ENCODE peak calls at places on chromosomes 13 and 19, in ten cellular contexts. One of them, this sample, is unnamed.

GRCh38 chr13:97018029-97018819 is 23.9 kb upstream of the OXGR1 start:
- DNase-seq in IMR-90: peak
- DNase-seq in MM.1S: peak
- DNase-seq in left ventricle myocardium inferior: no peak
- DNase-seq in lower lobe of right lung: no peak
- DNase-seq in astrocyte: peak
- DNase-seq in heart left ventricle: peak
- DNase-seq in heart right ventricle: no peak
- DNase-seq in CD4-positive, alpha-beta T cell: peak
- DNase-seq in AG04450: peak
- DNase-seq in this sample: no peak

GRCh38 chr19:42225718-42226292 is 5.7 kb downstream of the ZNF526 start:
- DNase-seq in IMR-90: no peak
- DNase-seq in MM.1S: no peak
- DNase-seq in left ventricle myocardium inferior: no peak
- DNase-seq in lower lobe of right lung: no peak
- DNase-seq in astrocyte: no peak
- DNase-seq in heart left ventricle: no peak
- DNase-seq in heart right ventricle: no peak
- DNase-seq in CD4-positive, alpha-beta T cell: no peak
- DNase-seq in AG04450: no peak
- DNase-seq in this sample: no peak

GRCh38 chr19:13744179-13744578 is 20.1 kb upstream of the MRI1 start:
- DNase-seq in IMR-90: no peak
- DNase-seq in MM.1S: no peak
- DNase-seq in left ventricle myocardium inferior: no peak
- DNase-seq in lower lobe of right lung: no peak
- DNase-seq in astrocyte: no peak
- DNase-seq in heart left ventricle: no peak
- DNase-seq in heart right ventricle: no peak
- DNase-seq in CD4-positive, alpha-beta T cell: no peak
- DNase-seq in AG04450: no peak
- DNase-seq in this sample: no peak

GRCh38 chr19:31838163-31838798 is 489.0 kb upstream of the TSHZ3 start:
- DNase-seq in IMR-90: no peak
- DNase-seq in MM.1S: no peak
- DNase-seq in left ventricle myocardium inferior: no peak
- DNase-seq in lower lobe of right lung: no peak
- DNase-seq in astrocyte: peak
- DNase-seq in heart left ventricle: no peak
- DNase-seq in heart right ventricle: no peak
- DNase-seq in CD4-positive, alpha-beta T cell: no peak
- DNase-seq in AG04450: no peak
- DNase-seq in this sample: no peak

GRCh38 chr19:18995804-18996241 is 37.5 kb downstream of the SUGP2 start:
- DNase-seq in IMR-90: peak
- DNase-seq in MM.1S: peak
- DNase-seq in left ventricle myocardium inferior: peak
- DNase-seq in lower lobe of right lung: peak
- DNase-seq in astrocyte: peak
- DNase-seq in heart left ventricle: peak
- DNase-seq in heart right ventricle: peak
- DNase-seq in CD4-positive, alpha-beta T cell: no peak
- DNase-seq in AG04450: peak
- DNase-seq in this sample: peak

GRCh38 chr13:65913173-65913572 is 1317.0 kb downstream of the PCDH9 start:
- DNase-seq in IMR-90: peak
- DNase-seq in MM.1S: no peak
- DNase-seq in left ventricle myocardium inferior: no peak
- DNase-seq in lower lobe of right lung: no peak
- DNase-seq in astrocyte: peak
- DNase-seq in heart left ventricle: no peak
- DNase-seq in heart right ventricle: no peak
- DNase-seq in CD4-positive, alpha-beta T cell: no peak
- DNase-seq in AG04450: peak
- DNase-seq in this sample: no peak

GRCh38 chr19:734716-735115 is 16.2 kb upstream of the MISP start:
- DNase-seq in IMR-90: no peak
- DNase-seq in MM.1S: no peak
- DNase-seq in left ventricle myocardium inferior: no peak
- DNase-seq in lower lobe of right lung: no peak
- DNase-seq in astrocyte: no peak
- DNase-seq in heart left ventricle: no peak
- DNase-seq in heart right ventricle: no peak
- DNase-seq in CD4-positive, alpha-beta T cell: no peak
- DNase-seq in AG04450: no peak
- DNase-seq in this sample: no peak

GRCh38 chr13:61255035-61255796 is 160.4 kb downstream of the PCDH20 start:
- DNase-seq in IMR-90: no peak
- DNase-seq in MM.1S: no peak
- DNase-seq in left ventricle myocardium inferior: no peak
- DNase-seq in lower lobe of right lung: no peak
- DNase-seq in astrocyte: no peak
- DNase-seq in heart left ventricle: no peak
- DNase-seq in heart right ventricle: no peak
- DNase-seq in CD4-positive, alpha-beta T cell: no peak
- DNase-seq in AG04450: no peak
- DNase-seq in this sample: no peak

GRCh38 chr13:97878421-97879375 is 74.8 kb upstream of the IPO5 start:
- DNase-seq in IMR-90: peak
- DNase-seq in MM.1S: no peak
- DNase-seq in left ventricle myocardium inferior: no peak
- DNase-seq in lower lobe of right lung: no peak
- DNase-seq in astrocyte: peak
- DNase-seq in heart left ventricle: no peak
- DNase-seq in heart right ventricle: no peak
- DNase-seq in CD4-positive, alpha-beta T cell: no peak
- DNase-seq in AG04450: no peak
- DNase-seq in this sample: no peak

GRCh38 chr19:11982526-11982925 is 17.7 kb downstream of the ZNF763 start:
- DNase-seq in IMR-90: no peak
- DNase-seq in MM.1S: no peak
- DNase-seq in left ventricle myocardium inferior: no peak
- DNase-seq in lower lobe of right lung: no peak
- DNase-seq in astrocyte: no peak
- DNase-seq in heart left ventricle: no peak
- DNase-seq in heart right ventricle: no peak
- DNase-seq in CD4-positive, alpha-beta T cell: no peak
- DNase-seq in AG04450: no peak
- DNase-seq in this sample: no peak

DNA sequence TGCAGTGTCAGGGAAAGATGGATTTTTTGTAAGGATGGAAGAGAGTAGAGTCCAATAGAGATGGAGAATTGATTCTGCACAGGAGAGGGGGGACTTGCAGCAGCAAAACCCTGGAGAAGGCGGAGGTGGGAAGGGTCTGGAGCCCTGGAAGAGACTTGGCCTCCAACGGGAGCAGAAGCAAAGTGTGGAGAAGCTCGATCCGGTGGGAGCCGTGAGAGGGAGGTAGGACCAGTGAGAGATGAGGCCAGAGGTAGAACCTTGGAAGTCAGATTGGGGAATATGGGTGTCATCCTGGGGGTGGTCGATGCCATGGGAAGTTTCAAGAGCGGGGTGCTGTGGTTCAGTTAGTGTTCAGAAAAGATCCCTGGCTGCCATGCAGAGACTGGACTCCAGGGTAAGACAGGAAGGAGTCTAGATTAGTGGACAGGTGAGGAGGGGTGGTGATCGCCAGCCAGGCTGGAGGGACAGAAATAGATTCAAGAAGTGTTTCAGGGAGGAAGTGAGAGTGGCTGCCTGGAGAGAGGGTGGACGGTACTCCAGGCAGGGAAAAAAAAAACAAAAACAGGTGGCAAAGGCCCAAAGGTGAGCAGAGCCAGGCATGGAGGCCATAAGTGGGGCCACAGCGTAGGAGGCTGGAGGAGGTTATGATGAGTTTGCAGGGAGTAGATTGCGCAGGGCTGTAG is 2.6 kb downstream of the PPP5C start:
- DNase-seq in IMR-90: no peak
- DNase-seq in MM.1S: peak
- DNase-seq in left ventricle myocardium inferior: no peak
- DNase-seq in lower lobe of right lung: peak
- DNase-seq in astrocyte: no peak
- DNase-seq in heart left ventricle: no peak
- DNase-seq in heart right ventricle: no peak
- DNase-seq in CD4-positive, alpha-beta T cell: no peak
- DNase-seq in AG04450: no peak
- DNase-seq in this sample: no peak
- H3K27ac ChIP-seq in IMR-90: no peak
- H3K27ac ChIP-seq in MM.1S: peak
- H3K27ac ChIP-seq in left ventricle myocardium inferior: peak
- H3K27ac ChIP-seq in lower lobe of right lung: peak
- H3K27ac ChIP-seq in astrocyte: no peak
- H3K27ac ChIP-seq in heart left ventricle: peak
- H3K27ac ChIP-seq in heart right ventricle: peak
- H3K27ac ChIP-seq in CD4-positive, alpha-beta T cell: peak
- H3K27ac ChIP-seq in AG04450: no peak
- H3K27ac ChIP-seq in this sample: no peak

GRCh38 chr13:36275190-36276002 is 22.2 kb downstream of the CCDC169 start:
- DNase-seq in IMR-90: peak
- DNase-seq in MM.1S: peak
- DNase-seq in left ventricle myocardium inferior: no peak
- DNase-seq in lower lobe of right lung: no peak
- DNase-seq in astrocyte: peak
- DNase-seq in heart left ventricle: no peak
- DNase-seq in heart right ventricle: no peak
- DNase-seq in CD4-positive, alpha-beta T cell: no peak
- DNase-seq in AG04450: peak
- DNase-seq in this sample: no peak
- TF ChIP-seq CTCF in IMR-90: peak
- TF ChIP-seq CTCF in MM.1S: peak
- TF ChIP-seq CTCF in left ventricle myocardium inferior: peak
- TF ChIP-seq CTCF in lower lobe of right lung: peak
- TF ChIP-seq CTCF in astrocyte: peak
- TF ChIP-seq CTCF in heart left ventricle: peak
- TF ChIP-seq CTCF in heart right ventricle: peak
- TF ChIP-seq CTCF in CD4-positive, alpha-beta T cell: peak
- TF ChIP-seq CTCF in AG04450: peak
- TF ChIP-seq CTCF in this sample: peak

DNA sequence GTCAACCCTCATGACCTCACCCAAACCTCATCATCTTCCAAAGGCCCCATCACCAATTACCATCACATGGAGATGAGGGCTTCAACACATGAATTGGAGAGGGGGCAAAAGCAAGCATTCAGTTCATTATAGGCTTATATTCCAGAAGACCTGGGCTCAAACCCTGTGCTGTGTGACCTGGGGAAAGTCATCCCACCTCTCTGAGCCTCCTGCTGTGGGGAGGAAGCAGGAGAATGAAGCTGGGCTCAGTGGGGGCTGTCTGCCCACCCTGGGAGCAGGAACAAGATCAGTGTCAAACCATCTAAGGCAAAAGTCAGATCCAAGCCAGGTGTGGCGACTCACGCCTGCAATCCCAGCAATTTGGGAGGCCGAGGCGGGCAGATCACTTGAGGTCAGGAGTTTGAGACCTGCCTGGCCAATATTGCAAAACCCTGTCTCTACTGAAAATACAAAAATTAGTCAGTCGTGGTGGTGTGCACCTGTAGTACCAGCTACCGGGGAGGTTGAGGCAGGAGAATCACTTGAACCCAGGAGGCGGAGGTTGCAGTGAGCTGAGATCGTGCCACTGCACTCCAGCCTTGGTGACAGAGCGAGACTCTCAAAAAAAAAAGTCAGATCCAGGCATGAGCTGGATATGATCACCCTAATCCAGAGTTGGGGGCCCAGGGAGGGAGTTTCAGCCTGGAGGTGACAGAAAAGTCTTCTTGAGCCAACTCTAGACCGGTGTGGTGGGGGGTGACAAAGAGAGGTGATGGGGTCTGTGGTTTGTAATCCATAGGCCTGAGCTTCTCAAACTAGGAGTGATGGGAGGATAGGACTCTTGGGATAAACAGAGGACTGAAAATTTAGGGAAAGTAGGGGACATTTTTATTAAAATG is 1.6 kb upstream of the TPM4 start:
- DNase-seq in IMR-90: no peak
- DNase-seq in MM.1S: no peak
- DNase-seq in left ventricle myocardium inferior: no peak
- DNase-seq in lower lobe of right lung: peak
- DNase-seq in astrocyte: no peak
- DNase-seq in heart left ventricle: no peak
- DNase-seq in heart right ventricle: no peak
- DNase-seq in CD4-positive, alpha-beta T cell: no peak
- DNase-seq in AG04450: no peak
- DNase-seq in this sample: no peak
- H3K27ac ChIP-seq in IMR-90: peak
- H3K27ac ChIP-seq in MM.1S: no peak
- H3K27ac ChIP-seq in left ventricle myocardium inferior: peak
- H3K27ac ChIP-seq in lower lobe of right lung: peak
- H3K27ac ChIP-seq in astrocyte: no peak
- H3K27ac ChIP-seq in heart left ventricle: no peak
- H3K27ac ChIP-seq in heart right ventricle: peak
- H3K27ac ChIP-seq in CD4-positive, alpha-beta T cell: peak
- H3K27ac ChIP-seq in AG04450: peak
- H3K27ac ChIP-seq in this sample: peak

GRCh38 chr13:79628463-79628862 is 147.5 kb downstream of the NDFIP2 start:
- DNase-seq in IMR-90: no peak
- DNase-seq in MM.1S: no peak
- DNase-seq in left ventricle myocardium inferior: no peak
- DNase-seq in lower lobe of right lung: no peak
- DNase-seq in astrocyte: no peak
- DNase-seq in heart left ventricle: no peak
- DNase-seq in heart right ventricle: no peak
- DNase-seq in CD4-positive, alpha-beta T cell: no peak
- DNase-seq in AG04450: no peak
- DNase-seq in this sample: no peak

GRCh38 chr13:79626924-79627323 is 146.0 kb downstream of the NDFIP2 start:
- DNase-seq in IMR-90: no peak
- DNase-seq in MM.1S: no peak
- DNase-seq in left ventricle myocardium inferior: no peak
- DNase-seq in lower lobe of right lung: no peak
- DNase-seq in astrocyte: peak
- DNase-seq in heart left ventricle: no peak
- DNase-seq in heart right ventricle: no peak
- DNase-seq in CD4-positive, alpha-beta T cell: no peak
- DNase-seq in AG04450: no peak
- DNase-seq in this sample: no peak

GRCh38 chr13:79637086-79637763 is 156.3 kb downstream of the NDFIP2 start:
- DNase-seq in IMR-90: no peak
- DNase-seq in MM.1S: no peak
- DNase-seq in left ventricle myocardium inferior: peak
- DNase-seq in lower lobe of right lung: no peak
- DNase-seq in astrocyte: peak
- DNase-seq in heart left ventricle: peak
- DNase-seq in heart right ventricle: peak
- DNase-seq in CD4-positive, alpha-beta T cell: no peak
- DNase-seq in AG04450: no peak
- DNase-seq in this sample: no peak

GRCh38 chr13:79625517-79625916 is 144.6 kb downstream of the NDFIP2 start:
- DNase-seq in IMR-90: no peak
- DNase-seq in MM.1S: no peak
- DNase-seq in left ventricle myocardium inferior: no peak
- DNase-seq in lower lobe of right lung: no peak
- DNase-seq in astrocyte: no peak
- DNase-seq in heart left ventricle: no peak
- DNase-seq in heart right ventricle: no peak
- DNase-seq in CD4-positive, alpha-beta T cell: no peak
- DNase-seq in AG04450: no peak
- DNase-seq in this sample: no peak

DNA sequence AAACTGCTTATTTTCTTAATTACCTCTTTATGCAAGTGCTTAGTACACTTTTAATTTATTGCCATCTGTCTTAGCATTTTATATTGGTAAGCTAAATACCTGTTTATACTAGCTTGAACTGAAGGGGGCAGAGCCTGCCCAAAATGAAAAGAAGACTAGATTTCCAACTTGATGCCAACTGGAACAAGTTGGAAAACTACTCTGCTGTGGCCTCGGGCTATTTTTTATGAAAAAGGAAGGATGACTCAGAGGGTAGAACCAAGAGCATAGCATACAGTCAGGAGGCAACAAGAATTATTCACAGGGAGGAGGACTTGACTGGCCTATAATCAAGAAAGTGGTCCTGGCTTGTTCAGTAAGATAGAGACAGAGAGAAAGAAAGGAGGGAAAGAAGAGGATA is 150.3 kb downstream of the NDFIP2 start:
- DNase-seq in IMR-90: peak
- DNase-seq in MM.1S: no peak
- DNase-seq in left ventricle myocardium inferior: no peak
- DNase-seq in lower lobe of right lung: no peak
- DNase-seq in astrocyte: peak
- DNase-seq in heart left ventricle: peak
- DNase-seq in heart right ventricle: no peak
- DNase-seq in CD4-positive, alpha-beta T cell: no peak
- DNase-seq in AG04450: no peak
- DNase-seq in this sample: no peak
- TF ChIP-seq CTCF in IMR-90: peak
- TF ChIP-seq CTCF in MM.1S: no peak
- TF ChIP-seq CTCF in left ventricle myocardium inferior: peak
- TF ChIP-seq CTCF in lower lobe of right lung: no peak
- TF ChIP-seq CTCF in astrocyte: peak
- TF ChIP-seq CTCF in heart left ventricle: peak
- TF ChIP-seq CTCF in heart right ventricle: peak
- TF ChIP-seq CTCF in CD4-positive, alpha-beta T cell: no peak
- TF ChIP-seq CTCF in AG04450: peak
- TF ChIP-seq CTCF in this sample: no peak

This sample was measured in dorsolateral prefrontal cortex.